ENCODE peak calls at places on chromosomes 1 and 21, in nine cellular contexts. One of them, this sample, is unnamed.

GRCh38 chr1:212228591-212229119 is 56.6 kb upstream of the PPP2R5A start:
- DNase-seq in activated naive CD4-positive, alpha-beta T cell: no peak
- DNase-seq in neural crest cell: no peak
- DNase-seq in transverse colon: no peak
- DNase-seq in NCI-H1048: no peak
- DNase-seq in activated CD8-positive, alpha-beta memory T cell treated with anti-CD3 and anti-CD28 coated beads for 48 hours: no peak
- DNase-seq in nephron progenitor cell: no peak
- DNase-seq in AG10803: no peak
- DNase-seq in ecto neural progenitor cell: no peak
- DNase-seq in this sample: no peak

GRCh38 chr1:11970441-11971185 is 9.6 kb upstream of the MFN2 start:
- DNase-seq in activated naive CD4-positive, alpha-beta T cell: no peak
- DNase-seq in neural crest cell: no peak
- DNase-seq in transverse colon: no peak
- DNase-seq in NCI-H1048: no peak
- DNase-seq in activated CD8-positive, alpha-beta memory T cell treated with anti-CD3 and anti-CD28 coated beads for 48 hours: no peak
- DNase-seq in nephron progenitor cell: no peak
- DNase-seq in AG10803: no peak
- DNase-seq in ecto neural progenitor cell: no peak
- DNase-seq in this sample: no peak

GRCh38 chr1:157115429-157115838 is 15.8 kb upstream of the ETV3L start:
- DNase-seq in activated naive CD4-positive, alpha-beta T cell: no peak
- DNase-seq in neural crest cell: no peak
- DNase-seq in transverse colon: no peak
- DNase-seq in NCI-H1048: no peak
- DNase-seq in activated CD8-positive, alpha-beta memory T cell treated with anti-CD3 and anti-CD28 coated beads for 48 hours: no peak
- DNase-seq in nephron progenitor cell: no peak
- DNase-seq in AG10803: no peak
- DNase-seq in ecto neural progenitor cell: no peak
- DNase-seq in this sample: no peak

GRCh38 chr1:6447818-6448748 is 17.9 kb downstream of the TNFRSF25 start:
- DNase-seq in activated naive CD4-positive, alpha-beta T cell: peak
- DNase-seq in neural crest cell: no peak
- DNase-seq in transverse colon: peak
- DNase-seq in NCI-H1048: no peak
- DNase-seq in activated CD8-positive, alpha-beta memory T cell treated with anti-CD3 and anti-CD28 coated beads for 48 hours: no peak
- DNase-seq in nephron progenitor cell: peak
- DNase-seq in AG10803: no peak
- DNase-seq in ecto neural progenitor cell: peak
- DNase-seq in this sample: no peak

GRCh38 chr1:38114231-38114630 is 67.6 kb upstream of the POU3F1 start:
- DNase-seq in activated naive CD4-positive, alpha-beta T cell: no peak
- DNase-seq in neural crest cell: no peak
- DNase-seq in transverse colon: no peak
- DNase-seq in NCI-H1048: no peak
- DNase-seq in activated CD8-positive, alpha-beta memory T cell treated with anti-CD3 and anti-CD28 coated beads for 48 hours: no peak
- DNase-seq in nephron progenitor cell: no peak
- DNase-seq in AG10803: peak
- DNase-seq in ecto neural progenitor cell: no peak
- DNase-seq in this sample: no peak

GRCh38 chr1:4616831-4617465 is 37.5 kb upstream of the AJAP1 start:
- DNase-seq in activated naive CD4-positive, alpha-beta T cell: no peak
- DNase-seq in neural crest cell: no peak
- DNase-seq in transverse colon: no peak
- DNase-seq in NCI-H1048: no peak
- DNase-seq in activated CD8-positive, alpha-beta memory T cell treated with anti-CD3 and anti-CD28 coated beads for 48 hours: no peak
- DNase-seq in nephron progenitor cell: no peak
- DNase-seq in AG10803: no peak
- DNase-seq in ecto neural progenitor cell: no peak
- DNase-seq in this sample: no peak

GRCh38 chr1:1893997-1894353 is 3.1 kb upstream of the GNB1 start:
- DNase-seq in activated naive CD4-positive, alpha-beta T cell: no peak
- DNase-seq in neural crest cell: no peak
- DNase-seq in transverse colon: no peak
- DNase-seq in NCI-H1048: no peak
- DNase-seq in activated CD8-positive, alpha-beta memory T cell treated with anti-CD3 and anti-CD28 coated beads for 48 hours: no peak
- DNase-seq in nephron progenitor cell: no peak
- DNase-seq in AG10803: no peak
- DNase-seq in ecto neural progenitor cell: no peak
- DNase-seq in this sample: no peak

GRCh38 chr21:37565530-37566223 is 199.1 kb downstream of the DYRK1A start:
- DNase-seq in activated naive CD4-positive, alpha-beta T cell: no peak
- DNase-seq in neural crest cell: no peak
- DNase-seq in transverse colon: no peak
- DNase-seq in NCI-H1048: no peak
- DNase-seq in activated CD8-positive, alpha-beta memory T cell treated with anti-CD3 and anti-CD28 coated beads for 48 hours: no peak
- DNase-seq in nephron progenitor cell: no peak
- DNase-seq in AG10803: peak
- DNase-seq in ecto neural progenitor cell: no peak
- DNase-seq in this sample: no peak

GRCh38 chr1:110626890-110627289 is 20.7 kb upstream of the KCNA2 start:
- DNase-seq in activated naive CD4-positive, alpha-beta T cell: no peak
- DNase-seq in neural crest cell: no peak
- DNase-seq in transverse colon: no peak
- DNase-seq in NCI-H1048: no peak
- DNase-seq in activated CD8-positive, alpha-beta memory T cell treated with anti-CD3 and anti-CD28 coated beads for 48 hours: no peak
- DNase-seq in nephron progenitor cell: no peak
- DNase-seq in AG10803: no peak
- DNase-seq in ecto neural progenitor cell: no peak
- DNase-seq in this sample: no peak

GRCh38 chr1:67300561-67300960 is 7.1 kb upstream of the IL12RB2 start:
- DNase-seq in activated naive CD4-positive, alpha-beta T cell: no peak
- DNase-seq in neural crest cell: no peak
- DNase-seq in transverse colon: no peak
- DNase-seq in NCI-H1048: no peak
- DNase-seq in activated CD8-positive, alpha-beta memory T cell treated with anti-CD3 and anti-CD28 coated beads for 48 hours: no peak
- DNase-seq in nephron progenitor cell: no peak
- DNase-seq in AG10803: peak
- DNase-seq in ecto neural progenitor cell: no peak
- DNase-seq in this sample: no peak

GRCh38 chr1:6350416-6351088 is 43.0 kb downstream of the ACOT7 start:
- DNase-seq in activated naive CD4-positive, alpha-beta T cell: no peak
- DNase-seq in neural crest cell: no peak
- DNase-seq in transverse colon: peak
- DNase-seq in NCI-H1048: no peak
- DNase-seq in activated CD8-positive, alpha-beta memory T cell treated with anti-CD3 and anti-CD28 coated beads for 48 hours: no peak
- DNase-seq in nephron progenitor cell: no peak
- DNase-seq in AG10803: peak
- DNase-seq in ecto neural progenitor cell: no peak
- DNase-seq in this sample: no peak

GRCh38 chr1:161174911-161175310 is 2.4 kb downstream of the B4GALT3 start:
- DNase-seq in activated naive CD4-positive, alpha-beta T cell: no peak
- DNase-seq in neural crest cell: no peak
- DNase-seq in transverse colon: no peak
- DNase-seq in NCI-H1048: no peak
- DNase-seq in activated CD8-positive, alpha-beta memory T cell treated with anti-CD3 and anti-CD28 coated beads for 48 hours: no peak
- DNase-seq in nephron progenitor cell: no peak
- DNase-seq in AG10803: no peak
- DNase-seq in ecto neural progenitor cell: no peak
- DNase-seq in this sample: no peak

GRCh38 chr1:1173061-1173792 is 453 bp upstream of the TTLL10 start:
- DNase-seq in activated naive CD4-positive, alpha-beta T cell: no peak
- DNase-seq in neural crest cell: no peak
- DNase-seq in transverse colon: no peak
- DNase-seq in NCI-H1048: no peak
- DNase-seq in activated CD8-positive, alpha-beta memory T cell treated with anti-CD3 and anti-CD28 coated beads for 48 hours: no peak
- DNase-seq in nephron progenitor cell: peak
- DNase-seq in AG10803: no peak
- DNase-seq in ecto neural progenitor cell: peak
- DNase-seq in this sample: no peak

GRCh38 chr1:25099343-25099951 is 132.9 kb downstream of the SYF2 start:
- DNase-seq in activated naive CD4-positive, alpha-beta T cell: no peak
- DNase-seq in neural crest cell: no peak
- DNase-seq in transverse colon: peak
- DNase-seq in NCI-H1048: no peak
- DNase-seq in activated CD8-positive, alpha-beta memory T cell treated with anti-CD3 and anti-CD28 coated beads for 48 hours: no peak
- DNase-seq in nephron progenitor cell: peak
- DNase-seq in AG10803: no peak
- DNase-seq in ecto neural progenitor cell: no peak
- DNase-seq in this sample: no peak

GRCh38 chr1:32201011-32201855 is 838 bp downstream of the CCDC28B start:
- DNase-seq in activated naive CD4-positive, alpha-beta T cell: peak
- DNase-seq in neural crest cell: peak
- DNase-seq in transverse colon: peak
- DNase-seq in NCI-H1048: no peak
- DNase-seq in activated CD8-positive, alpha-beta memory T cell treated with anti-CD3 and anti-CD28 coated beads for 48 hours: peak
- DNase-seq in nephron progenitor cell: peak
- DNase-seq in AG10803: peak
- DNase-seq in ecto neural progenitor cell: peak
- DNase-seq in this sample: peak

GRCh38 chr1:32028746-32029145 is 15.1 kb downstream of the KHDRBS1 start:
- DNase-seq in activated naive CD4-positive, alpha-beta T cell: no peak
- DNase-seq in neural crest cell: no peak
- DNase-seq in transverse colon: no peak
- DNase-seq in NCI-H1048: no peak
- DNase-seq in activated CD8-positive, alpha-beta memory T cell treated with anti-CD3 and anti-CD28 coated beads for 48 hours: no peak
- DNase-seq in nephron progenitor cell: no peak
- DNase-seq in AG10803: no peak
- DNase-seq in ecto neural progenitor cell: no peak
- DNase-seq in this sample: no peak

GRCh38 chr1:177077734-177078489 is 86.6 kb downstream of the ASTN1 start:
- DNase-seq in activated naive CD4-positive, alpha-beta T cell: no peak
- DNase-seq in neural crest cell: no peak
- DNase-seq in transverse colon: no peak
- DNase-seq in NCI-H1048: no peak
- DNase-seq in activated CD8-positive, alpha-beta memory T cell treated with anti-CD3 and anti-CD28 coated beads for 48 hours: no peak
- DNase-seq in nephron progenitor cell: no peak
- DNase-seq in AG10803: peak
- DNase-seq in ecto neural progenitor cell: no peak
- DNase-seq in this sample: no peak

GRCh38 chr1:173580658-173581057 is 22.2 kb downstream of the SLC9C2 start:
- DNase-seq in activated naive CD4-positive, alpha-beta T cell: no peak
- DNase-seq in neural crest cell: no peak
- DNase-seq in transverse colon: no peak
- DNase-seq in NCI-H1048: no peak
- DNase-seq in activated CD8-positive, alpha-beta memory T cell treated with anti-CD3 and anti-CD28 coated beads for 48 hours: no peak
- DNase-seq in nephron progenitor cell: no peak
- DNase-seq in AG10803: no peak
- DNase-seq in ecto neural progenitor cell: no peak
- DNase-seq in this sample: no peak

GRCh38 chr1:2580691-2581090 is 5.9 kb upstream of the PRXL2B start:
- DNase-seq in activated naive CD4-positive, alpha-beta T cell: no peak
- DNase-seq in neural crest cell: no peak
- DNase-seq in transverse colon: no peak
- DNase-seq in NCI-H1048: no peak
- DNase-seq in activated CD8-positive, alpha-beta memory T cell treated with anti-CD3 and anti-CD28 coated beads for 48 hours: no peak
- DNase-seq in nephron progenitor cell: no peak
- DNase-seq in AG10803: no peak
- DNase-seq in ecto neural progenitor cell: no peak
- DNase-seq in this sample: no peak

GRCh38 chr1:172359531-172359991 is 60.9 kb upstream of the C1orf105 start:
- DNase-seq in activated naive CD4-positive, alpha-beta T cell: no peak
- DNase-seq in neural crest cell: no peak
- DNase-seq in transverse colon: no peak
- DNase-seq in NCI-H1048: peak
- DNase-seq in activated CD8-positive, alpha-beta memory T cell treated with anti-CD3 and anti-CD28 coated beads for 48 hours: no peak
- DNase-seq in nephron progenitor cell: no peak
- DNase-seq in AG10803: peak
- DNase-seq in ecto neural progenitor cell: no peak
- DNase-seq in this sample: peak

GRCh38 chr1:3119748-3120524 is 50.9 kb downstream of the PRDM16 start:
- DNase-seq in activated naive CD4-positive, alpha-beta T cell: no peak
- DNase-seq in neural crest cell: no peak
- DNase-seq in transverse colon: no peak
- DNase-seq in NCI-H1048: no peak
- DNase-seq in activated CD8-positive, alpha-beta memory T cell treated with anti-CD3 and anti-CD28 coated beads for 48 hours: no peak
- DNase-seq in nephron progenitor cell: no peak
- DNase-seq in AG10803: no peak
- DNase-seq in ecto neural progenitor cell: no peak
- DNase-seq in this sample: no peak

GRCh38 chr1:27099154-27099903 is 55.6 kb downstream of the SLC9A1 start:
- DNase-seq in activated naive CD4-positive, alpha-beta T cell: no peak
- DNase-seq in neural crest cell: peak
- DNase-seq in transverse colon: peak
- DNase-seq in NCI-H1048: no peak
- DNase-seq in activated CD8-positive, alpha-beta memory T cell treated with anti-CD3 and anti-CD28 coated beads for 48 hours: no peak
- DNase-seq in nephron progenitor cell: peak
- DNase-seq in AG10803: peak
- DNase-seq in ecto neural progenitor cell: peak
- DNase-seq in this sample: no peak

GRCh38 chr21:36481639-36482038 is 1.7 kb upstream of the CLDN14 start:
- DNase-seq in activated naive CD4-positive, alpha-beta T cell: no peak
- DNase-seq in neural crest cell: no peak
- DNase-seq in transverse colon: no peak
- DNase-seq in NCI-H1048: no peak
- DNase-seq in activated CD8-positive, alpha-beta memory T cell treated with anti-CD3 and anti-CD28 coated beads for 48 hours: no peak
- DNase-seq in nephron progenitor cell: no peak
- DNase-seq in AG10803: no peak
- DNase-seq in ecto neural progenitor cell: no peak
- DNase-seq in this sample: no peak

GRCh38 chr1:198829948-198830347 is 191.1 kb downstream of the PTPRC start:
- DNase-seq in activated naive CD4-positive, alpha-beta T cell: no peak
- DNase-seq in neural crest cell: no peak
- DNase-seq in transverse colon: no peak
- DNase-seq in NCI-H1048: no peak
- DNase-seq in activated CD8-positive, alpha-beta memory T cell treated with anti-CD3 and anti-CD28 coated beads for 48 hours: no peak
- DNase-seq in nephron progenitor cell: no peak
- DNase-seq in AG10803: peak
- DNase-seq in ecto neural progenitor cell: no peak
- DNase-seq in this sample: no peak

GRCh38 chr1:39845569-39846566 is 37.4 kb downstream of the TRIT1 start:
- DNase-seq in activated naive CD4-positive, alpha-beta T cell: peak
- DNase-seq in neural crest cell: no peak
- DNase-seq in transverse colon: peak
- DNase-seq in NCI-H1048: peak
- DNase-seq in activated CD8-positive, alpha-beta memory T cell treated with anti-CD3 and anti-CD28 coated beads for 48 hours: peak
- DNase-seq in nephron progenitor cell: no peak
- DNase-seq in AG10803: peak
- DNase-seq in ecto neural progenitor cell: no peak
- DNase-seq in this sample: peak